ENCODE peak calls at places on chromosomes 6 and 20, in ten cellular contexts. O, X, E, G, Z, W, F, C, J and K are unnamed samples.

GRCh38 chr20:59831024-59831900 is 102.2 kb downstream of the SYCP2 start:
- DNase-seq in O (no peak), X (no peak), E (no peak), G (peak; percentile 9), Z (no peak), W (no peak), F (no peak), C (no peak), J (no peak), K (peak; percentile 51)

GRCh38 chr20:34747479-34747878 is 43.3 kb downstream of the TP53INP2 start:
- DNase-seq in O (no peak), X (no peak), E (no peak), G (no peak), Z (no peak), W (no peak), F (no peak), C (no peak), J (no peak), K (no peak)

GRCh38 chr6:32047084-32047478 is 8.9 kb downstream of the CYP21A2 start:
- DNase-seq in O (peak; percentile 66), X (no peak), E (no peak), G (peak; percentile 38), Z (peak; percentile 47), W (no peak), F (no peak), C (peak; percentile 18), J (peak; percentile 68), K (peak; percentile 24)

GRCh38 chr20:43915209-43916072 is 789 bp downstream of the TOX2 start:
- DNase-seq in O (peak; percentile 14), X (no peak), E (no peak), G (no peak), Z (peak; percentile 53), W (no peak), F (no peak), C (peak; percentile 41), J (no peak), K (peak; percentile 30)

GRCh38 chr20:37821691-37822655 is 81.0 kb upstream of the VSTM2L start:
- DNase-seq in O (peak; percentile 85), X (peak; percentile 51), E (no peak), G (no peak), Z (peak; percentile 95), W (no peak), F (no peak), C (peak; percentile 83), J (no peak), K (no peak)

GRCh38 chr6:147274012-147274411 is 69.8 kb downstream of the STXBP5 start:
- DNase-seq in O (no peak), X (no peak), E (no peak), G (no peak), Z (no peak), W (no peak), F (no peak), C (no peak), J (no peak), K (no peak)

GRCh38 chr6:74001091-74001490 is 305.1 kb downstream of the CD109 start:
- DNase-seq in O (no peak), X (no peak), E (no peak), G (no peak), Z (no peak), W (no peak), F (no peak), C (no peak), J (no peak), K (no peak)

GRCh38 chr6:105401247-105402089 is 1.4 kb downstream of the PREP start:
- DNase-seq in O (peak; percentile 39), X (no peak), E (no peak), G (no peak), Z (peak; percentile 12), W (no peak), F (no peak), C (peak; percentile 31), J (no peak), K (no peak)

GRCh38 chr20:11366660-11367059 is 551.0 kb upstream of the BTBD3 start:
- DNase-seq in O (no peak), X (no peak), E (no peak), G (no peak), Z (peak; percentile 91), W (no peak), F (no peak), C (peak; percentile 55), J (no peak), K (no peak)

GRCh38 chr6:72421387-72421786 is 200.5 kb upstream of the KCNQ5 start:
- DNase-seq in O (no peak), X (peak; percentile 94), E (no peak), G (no peak), Z (no peak), W (no peak), F (no peak), C (no peak), J (no peak), K (no peak)

GRCh38 chr20:57117296-57117695 is 149.1 kb downstream of the BMP7 start:
- DNase-seq in O (no peak), X (no peak), E (no peak), G (no peak), Z (no peak), W (no peak), F (no peak), C (no peak), J (no peak), K (no peak)

GRCh38 chr20:47524385-47524784 is 22.7 kb downstream of the NCOA3 start:
- DNase-seq in O (no peak), X (no peak), E (no peak), G (no peak), Z (no peak), W (no peak), F (no peak), C (no peak), J (no peak), K (no peak)
- H3K4me3 ChIP-seq in O (no peak overlapping the region), X (no peak overlapping the region), E (no peak overlapping the region), G (no peak overlapping the region), Z (no peak overlapping the region), W (no peak overlapping the region), F (no peak overlapping the region), C (no peak overlapping the region), J (no peak overlapping the region), K (no peak overlapping the region)

DNA sequence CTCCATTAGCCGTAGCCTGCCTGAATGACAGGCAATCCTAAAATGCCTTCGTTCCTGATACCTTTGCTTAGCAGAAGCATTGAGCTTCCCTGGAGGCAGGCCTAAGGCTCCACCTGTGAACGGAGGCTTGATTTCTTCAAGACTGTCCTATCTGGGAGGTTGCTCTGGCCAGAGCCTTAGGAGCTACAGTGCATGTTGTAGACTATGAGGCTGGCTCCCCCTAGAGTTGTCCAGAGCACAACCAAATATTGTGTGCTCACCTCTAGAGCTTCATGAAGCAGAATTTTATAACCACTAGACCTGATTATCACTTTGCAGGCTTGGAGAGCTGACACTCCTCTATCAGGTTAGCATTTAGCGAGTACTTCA is 217.8 kb downstream of the MAFB start:
- DNase-seq in O (peak; percentile 27), X (peak; percentile 45), E (no peak), G (no peak), Z (no peak), W (no peak), F (no peak), C (peak; percentile 5), J (no peak), K (peak; percentile 22)
- TF ChIP-seq CTCF in O (peak; percentile 25), X (peak; percentile 50), E (peak; percentile 35), G (peak; percentile 23), Z (no peak), W (peak; percentile 43), F (no peak), C (peak; percentile 13), J (no peak), K (no peak)

GRCh38 chr6:165807249-165807951 is 144.4 kb upstream of the PDE10A start:
- DNase-seq in O (peak; percentile 3), X (no peak), E (no peak), G (peak; percentile 38), Z (no peak), W (no peak), F (no peak), C (no peak), J (peak; percentile 64), K (no peak)

GRCh38 chr6:165806126-165806810 is 143.2 kb upstream of the PDE10A start:
- DNase-seq in O (no peak), X (no peak), E (no peak), G (no peak), Z (no peak), W (no peak), F (no peak), C (no peak), J (no peak), K (no peak)

GRCh38 chr6:165804331-165805066 is 141.5 kb upstream of the PDE10A start:
- DNase-seq in O (peak; percentile 19), X (no peak), E (no peak), G (peak; percentile 41), Z (peak; percentile 6), W (no peak), F (no peak), C (peak; percentile 50), J (no peak), K (no peak)

GRCh38 chr6:165805604-165806003 is 142.6 kb upstream of the PDE10A start:
- DNase-seq in O (no peak), X (no peak), E (no peak), G (no peak), Z (no peak), W (no peak), F (no peak), C (peak; percentile 13), J (no peak), K (no peak)

GRCh38 chr6:165805067-165805525 is 142.1 kb upstream of the PDE10A start:
- DNase-seq in O (no peak), X (no peak), E (no peak), G (no peak), Z (no peak), W (no peak), F (no peak), C (no peak), J (no peak), K (no peak)
- H3K4me3 ChIP-seq in O (no peak overlapping the region), X (no peak overlapping the region), E (peak overlapping the region; percentile 16), G (peak overlapping the region; percentile 65), Z (no peak overlapping the region), W (no peak overlapping the region), F (peak overlapping the region; percentile 33), C (peak overlapping the region; percentile 51), J (peak overlapping the region; percentile 56), K (no peak overlapping the region)

GRCh38 chr20:38926934-38927616 is 858 bp downstream of the FAM83D start:
- DNase-seq in O (peak; percentile 59), X (peak; percentile 25), E (no peak), G (no peak), Z (peak; percentile 18), W (no peak), F (no peak), C (peak; percentile 17), J (no peak), K (no peak)

GRCh38 chr20:38924718-38925117 is 1.5 kb upstream of the FAM83D start:
- DNase-seq in O (no peak), X (no peak), E (no peak), G (no peak), Z (no peak), W (no peak), F (no peak), C (no peak), J (no peak), K (no peak)

GRCh38 chr20:38930242-38930569 is 4.0 kb downstream of the FAM83D start:
- DNase-seq in O (no peak), X (no peak), E (no peak), G (no peak), Z (no peak), W (no peak), F (no peak), C (no peak), J (no peak), K (no peak)

GRCh38 chr20:38927902-38928578 is 1.8 kb downstream of the FAM83D start:
- DNase-seq in O (no peak), X (no peak), E (peak; percentile 33), G (no peak), Z (no peak), W (no peak), F (no peak), C (no peak), J (no peak), K (peak; percentile 51)

GRCh38 chr20:38926142-38926933 is at the start of gene FAM83D:
- DNase-seq in O (peak; percentile 98), X (peak; percentile 99), E (peak; percentile 89), G (peak; percentile 93), Z (peak; percentile 97), W (peak; percentile 95), F (peak; percentile 97), C (peak; percentile 99), J (peak; percentile 54), K (peak; percentile 97)
- TF ChIP-seq CTCF in O (no peak), X (no peak), E (peak; percentile 92), G (peak; percentile 7), Z (no peak), W (no peak), F (no peak), C (no peak), J (no peak), K (no peak)